ENCODE peak calls at places on chromosomes 7 and 10, in six cellular contexts. G is cardiac muscle cell, A is transverse colon, Q is ovary, D is spleen, I is neural progenitor cell. X is an unnamed sample.

GRCh38 chr7:45202618-45203017 is 45.0 kb downstream of the RAMP3 start:
- DNase-seq in I (no peak), D (no peak), G (no peak), Q (no peak), A (no peak), X (no peak)

GRCh38 chr10:96089670-96090462 is 40.2 kb upstream of the ZNF518A start:
- DNase-seq in G (no peak), A (peak), I (no peak), D (peak), Q (peak), X (peak)

GRCh38 chr7:55085511-55086412 is 66.9 kb downstream of the EGFR start:
- DNase-seq in Q (no peak), A (no peak), G (no peak), I (no peak), D (no peak), X (no peak)

GRCh38 chr7:76166404-76167255 is 35.1 kb upstream of the SRRM3 start:
- DNase-seq in D (peak), A (peak), I (peak), Q (peak), G (peak), X (peak)

GRCh38 chr10:16891375-16892313 is 74.4 kb upstream of the RSU1 start:
- DNase-seq in G (peak), Q (peak), D (peak), A (peak), I (peak), X (no peak)

GRCh38 chr7:106986450-106986977 is 58.0 kb upstream of the PRKAR2B start:
- DNase-seq in A (no peak), D (no peak), I (no peak), Q (no peak), G (no peak), X (no peak)

GRCh38 chr7:33152087-33152486 is 22.7 kb downstream of the BBS9 start:
- DNase-seq in A (no peak), Q (no peak), D (no peak), G (no peak), I (no peak), X (no peak)

GRCh38 chr10:78911533-78912340 is 157.0 kb upstream of the ZMIZ1 start:
- DNase-seq in Q (no peak), I (no peak), G (no peak), A (no peak), D (peak), X (no peak)

GRCh38 chr10:110495731-110496552 is 1.8 kb upstream of the DUSP5 start:
- DNase-seq in G (no peak), D (peak), I (peak), A (peak), Q (peak), X (peak)

GRCh38 chr10:122253605-122254004 is 17.5 kb upstream of the BTBD16 start:
- DNase-seq in Q (no peak), I (no peak), A (no peak), D (peak), G (no peak), X (no peak)

GRCh38 chr7:129262333-129262732 is 37.5 kb downstream of the AHCYL2 start:
- DNase-seq in D (no peak), A (no peak), G (no peak), Q (no peak), I (no peak), X (no peak)

GRCh38 chr7:505171-505570 is 14.5 kb downstream of the PDGFA start:
- DNase-seq in I (no peak), Q (no peak), A (peak), G (no peak), D (peak), X (no peak)

GRCh38 chr10:21134645-21135395 is 237.7 kb upstream of the NEBL start:
- DNase-seq in Q (no peak), G (no peak), D (no peak), A (no peak), I (no peak), X (no peak)

GRCh38 chr7:158193446-158193845 is 394.2 kb downstream of the PTPRN2 start:
- DNase-seq in G (no peak), D (peak), I (no peak), Q (no peak), A (no peak), X (no peak)

GRCh38 chr10:47023237-47024045 is 112.2 kb downstream of the PTPN20 start:
- DNase-seq in Q (no peak), A (no peak), I (no peak), G (no peak), D (peak), X (peak)

GRCh38 chr7:27242580-27243339 is at the start of gene EVX1:
- DNase-seq in I (peak), D (no peak), A (peak), Q (no peak), G (no peak), X (no peak)

GRCh38 chr10:76155961-76156360 is 724.5 kb downstream of the LRMDA start:
- DNase-seq in A (no peak), Q (no peak), G (no peak), I (peak), D (no peak), X (no peak)

GRCh38 chr10:93072225-93072712 is 1.4 kb upstream of the CYP26A1 start:
- DNase-seq in I (no peak), Q (no peak), G (no peak), A (no peak), D (no peak), X (peak)

GRCh38 chr10:130551676-130552075 is 415.5 kb downstream of the GLRX3 start:
- DNase-seq in G (no peak), I (no peak), Q (no peak), D (no peak), A (no peak), X (no peak)

GRCh38 chr7:127390817-127391590 is 1.5 kb downstream of the ZNF800 start:
- DNase-seq in I (peak), D (no peak), Q (no peak), G (no peak), A (no peak), X (no peak)

GRCh38 chr7:23298885-23299769 is at the start of gene MALSU1:
- DNase-seq in D (peak), A (peak), Q (peak), I (peak), G (peak), X (peak)

GRCh38 chr10:79275431-79275851 is 71.8 kb upstream of the PPIF start:
- DNase-seq in A (no peak), G (no peak), D (no peak), I (no peak), Q (no peak), X (no peak)

GRCh38 chr7:1059200-1060091 is 15.1 kb downstream of the GPR146 start:
- DNase-seq in Q (no peak), A (peak), I (peak), G (peak), D (peak), X (no peak)

GRCh38 chr7:114109299-114109698 is 190.5 kb upstream of the PPP1R3A start:
- DNase-seq in I (no peak), Q (no peak), D (no peak), A (no peak), G (no peak), X (no peak)

GRCh38 chr7:122269241-122269640 is 35.3 kb downstream of the FEZF1 start:
- DNase-seq in I (no peak), G (peak), A (no peak), D (no peak), Q (no peak), X (no peak)

GRCh38 chr7:151060416-151061234 is 1.2 kb downstream of the SLC4A2 start:
- DNase-seq in Q (peak), I (peak), D (no peak), G (no peak), A (peak), X (no peak)

GRCh38 chr7:127833641-127834040 is 181.6 kb downstream of the SND1 start:
- DNase-seq in Q (no peak), I (no peak), A (no peak), G (no peak), D (no peak), X (no peak)

GRCh38 chr7:159099217-159099655 is 45.4 kb downstream of the VIPR2 start:
- DNase-seq in A (no peak), D (no peak), I (no peak), Q (no peak), G (no peak), X (no peak)

GRCh38 chr10:32971536-32972091 is 13.6 kb upstream of the ITGB1 start:
- DNase-seq in D (no peak), G (peak), Q (no peak), A (peak), I (no peak), X (no peak)

GRCh38 chr10:79246606-79247275 is 100.5 kb upstream of the PPIF start:
- DNase-seq in D (no peak), Q (peak), A (no peak), G (no peak), I (no peak), X (no peak)

GRCh38 chr7:129110575-129111376 is 33.7 kb upstream of the TSPAN33 start:
- DNase-seq in I (peak), A (no peak), G (peak), Q (no peak), D (no peak), X (no peak)

GRCh38 chr10:102431452-102432124 is 786 bp downstream of the CUEDC2 start:
- DNase-seq in I (no peak), A (no peak), D (no peak), G (no peak), Q (no peak), X (no peak)

GRCh38 chr10:77165445-77166316 is 471.9 kb downstream of the KCNMA1 start:
- DNase-seq in I (peak), D (no peak), A (peak), Q (peak), G (peak), X (peak)

GRCh38 chr7:24877790-24878311 is 102.1 kb downstream of the OSBPL3 start:
- DNase-seq in D (no peak), Q (no peak), A (peak), I (no peak), G (no peak), X (no peak)

GRCh38 chr10:117537436-117537903 is 5.1 kb upstream of the EMX2 start:
- DNase-seq in A (no peak), Q (no peak), I (peak), D (no peak), G (peak), X (peak)

GRCh38 chr10:3408603-3409365 is 236.2 kb upstream of the PITRM1 start:
- DNase-seq in I (no peak), A (no peak), D (peak), Q (no peak), G (no peak), X (no peak)

GRCh38 chr7:42574693-42575084 is 337.2 kb downstream of the C7orf25 start:
- DNase-seq in I (peak), Q (no peak), A (no peak), D (no peak), G (peak), X (no peak)
- TF ChIP-seq CTCF in I (peak), Q (no peak), A (no peak), D (no peak), G (peak), X (no peak)

DNA sequence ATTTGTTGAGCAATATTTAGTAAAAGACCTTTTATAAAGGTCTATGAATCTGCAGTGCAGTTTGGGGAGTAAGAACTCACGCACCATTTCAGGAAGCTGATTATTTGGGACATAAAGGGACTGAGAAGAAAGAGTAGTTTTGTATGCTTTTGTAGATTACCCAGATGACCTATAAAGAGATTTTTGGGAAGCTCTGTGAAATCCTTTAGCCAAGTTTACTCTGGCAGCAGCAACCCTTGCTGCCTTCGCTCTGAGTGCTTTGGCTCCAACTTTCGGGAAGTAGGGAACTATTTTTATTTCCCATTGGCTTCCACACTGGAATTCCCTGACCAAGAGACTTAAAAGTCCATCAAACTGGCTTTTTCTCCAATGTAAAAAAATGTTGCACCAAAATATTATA is 1110.1 kb upstream of the PHF14 start:
- DNase-seq in G (no peak), I (no peak), Q (no peak), D (no peak), A (no peak), X (no peak)
- TF ChIP-seq CTCF in G (no peak), I (no peak), Q (no peak), D (no peak), A (no peak), X (no peak)

GRCh38 chr7:116597384-116597783 is 72.5 kb downstream of the CAV1 start:
- DNase-seq in D (no peak), I (no peak), G (no peak), Q (no peak), A (no peak), X (no peak)

GRCh38 chr7:116601426-116601825 is 70.6 kb upstream of the MET start:
- DNase-seq in D (no peak), G (no peak), Q (no peak), A (no peak), I (no peak), X (no peak)

GRCh38 chr7:116598846-116599245 is 73.2 kb upstream of the MET start:
- DNase-seq in D (no peak), Q (no peak), A (no peak), G (no peak), I (no peak), X (no peak)

GRCh38 chr7:116595063-116595462 is 70.2 kb downstream of the CAV1 start:
- DNase-seq in G (no peak), A (no peak), I (no peak), Q (no peak), D (no peak), X (no peak)

DNA sequence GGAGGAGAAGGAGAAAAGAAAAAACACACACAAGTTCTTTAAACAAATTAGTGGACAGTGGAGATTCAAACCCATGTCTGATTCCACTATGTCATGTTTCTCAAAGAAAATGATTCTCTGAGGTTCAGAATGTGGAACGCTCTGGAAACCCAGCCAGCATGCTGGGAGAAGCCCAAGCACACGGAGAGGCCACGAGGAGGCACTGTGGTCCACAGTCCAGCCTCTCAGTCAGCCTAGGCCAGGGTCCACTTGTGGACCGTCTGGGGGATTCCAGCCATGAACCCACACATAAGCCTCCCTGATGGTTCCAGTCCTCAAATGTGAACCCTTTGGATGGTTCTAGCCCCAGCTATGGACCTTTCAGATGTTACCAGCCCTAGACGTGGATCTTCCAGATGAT is 73.4 kb downstream of the CAV1 start:
- DNase-seq in I (peak), Q (no peak), A (no peak), D (no peak), G (no peak), X (no peak)
- TF ChIP-seq CTCF in I (peak), Q (no peak), A (no peak), D (no peak), G (peak), X (peak)

GRCh38 chr7:9502269-9502668 is 1068.9 kb downstream of the NXPH1 start:
- DNase-seq in Q (no peak), D (no peak), I (no peak), G (no peak), A (no peak), X (no peak)
- TF ChIP-seq CTCF in Q (no peak), D (no peak), I (no peak), G (no peak), A (no peak), X (no peak)

GRCh38 chr10:119526606-119527592 is 15.6 kb downstream of the RGS10 start:
- DNase-seq in Q (no peak), G (no peak), D (peak), I (no peak), A (no peak), X (no peak)
- TF ChIP-seq CTCF in Q (no peak), G (no peak), D (no peak), I (peak), A (no peak), X (no peak)

DNA sequence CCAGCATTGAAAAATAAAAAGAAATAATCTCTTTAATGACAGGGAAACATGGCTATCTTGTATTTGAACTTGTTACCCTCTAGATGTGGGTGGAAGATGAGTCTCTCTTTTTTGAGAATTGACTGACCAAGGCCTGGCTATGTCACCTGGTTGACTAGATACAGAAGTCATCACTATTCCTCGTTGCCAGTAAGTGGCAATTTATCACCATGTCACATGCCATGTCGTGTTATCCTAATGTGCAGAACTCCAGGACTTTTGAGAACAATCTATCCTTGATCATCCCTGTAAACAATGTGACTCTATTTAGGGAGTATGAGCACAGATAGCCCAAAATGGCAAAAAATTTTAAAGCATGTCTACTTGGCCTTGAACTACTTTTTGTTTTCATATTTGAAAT is 10.6 kb upstream of the WIPF3 start:
- DNase-seq in G (no peak), Q (no peak), A (no peak), D (no peak), I (no peak), X (no peak)
- TF ChIP-seq CTCF in G (no peak), Q (no peak), A (no peak), D (no peak), I (no peak), X (no peak)

GRCh38 chr10:56348101-56348500 is 13.0 kb downstream of the ZWINT start:
- DNase-seq in I (no peak), D (no peak), A (no peak), G (no peak), Q (no peak), X (no peak)

GRCh38 chr10:56346845-56347415 is 14.1 kb downstream of the ZWINT start:
- DNase-seq in Q (no peak), A (no peak), D (no peak), I (no peak), G (no peak), X (no peak)

GRCh38 chr10:56351909-56352630 is 9.0 kb downstream of the ZWINT start:
- DNase-seq in Q (no peak), D (no peak), I (peak), G (no peak), A (no peak), X (no peak)

GRCh38 chr10:56349611-56350010 is 11.4 kb downstream of the ZWINT start:
- DNase-seq in Q (no peak), I (no peak), D (no peak), A (no peak), G (no peak), X (no peak)
- TF ChIP-seq CTCF in Q (no peak), I (peak), D (no peak), A (no peak), G (no peak), X (no peak)

GRCh38 chr7:83648464-83649241 is at the start of gene SEMA3E:
- DNase-seq in G (peak), I (peak), Q (no peak), A (no peak), D (no peak), X (no peak)
- TF ChIP-seq CTCF in G (no peak), I (peak), Q (no peak), A (no peak), D (no peak), X (no peak)

GRCh38 chr10:43229208-43230061 is 37.4 kb downstream of the RASGEF1A start:
- DNase-seq in G (peak), D (peak), Q (no peak), I (peak), A (peak), X (no peak)
- TF ChIP-seq CTCF in G (no peak), D (no peak), Q (no peak), I (no peak), A (no peak), X (no peak)

DNA sequence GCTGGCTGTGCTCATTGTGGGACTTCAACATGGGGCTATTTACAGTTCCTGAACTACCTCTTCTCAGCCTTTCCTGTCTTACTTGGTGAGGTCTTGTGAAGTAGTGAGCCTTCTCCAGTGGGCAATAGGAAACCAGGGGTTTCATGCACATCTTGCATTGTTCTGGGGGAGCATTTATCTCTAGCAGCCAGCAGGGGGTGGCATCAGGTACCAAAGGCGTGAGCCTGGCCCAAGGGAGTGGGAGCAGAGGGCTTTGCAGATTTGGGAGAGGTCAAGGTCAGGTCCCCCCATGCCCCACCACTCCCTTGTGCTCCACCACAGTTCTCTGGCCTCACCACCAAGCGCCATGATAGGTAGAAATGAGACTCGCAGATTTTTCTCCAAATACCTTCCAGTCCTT is 85.4 kb upstream of the NPTX2 start:
- DNase-seq in D (no peak), I (no peak), G (no peak), A (no peak), Q (no peak), X (no peak)
- TF ChIP-seq CTCF in D (no peak), I (no peak), G (no peak), A (no peak), Q (no peak), X (no peak)

X was measured in GM13976.